ENCODE peak calls at places on chromosome 4, in four cellular contexts. One of them, this sample, is unnamed.

GRCh38 chr4:2441393-2442174 is 22.8 kb downstream of the CFAP99 start:
- DNase-seq in GM12878: peak
- DNase-seq in K562: peak
- DNase-seq in HepG2: peak
- DNase-seq in this sample: peak

GRCh38 chr4:2260336-2261109 is 1.4 kb downstream of the MXD4 start:
- DNase-seq in HepG2: no peak
- DNase-seq in K562: no peak
- DNase-seq in GM12878: no peak
- DNase-seq in this sample: peak

GRCh38 chr4:102196221-102196620 is 149.1 kb downstream of the SLC39A8 start:
- DNase-seq in K562: no peak
- DNase-seq in HepG2: no peak
- DNase-seq in GM12878: no peak
- DNase-seq in this sample: no peak

GRCh38 chr4:8906668-8906970 is 35.0 kb upstream of the HMX1 start:
- DNase-seq in K562: no peak
- DNase-seq in HepG2: no peak
- DNase-seq in GM12878: no peak
- DNase-seq in this sample: no peak

GRCh38 chr4:3306465-3306864 is 13.6 kb downstream of the RGS12 start:
- DNase-seq in GM12878: no peak
- DNase-seq in K562: no peak
- DNase-seq in HepG2: no peak
- DNase-seq in this sample: no peak

GRCh38 chr4:55736605-55737183 is 82.9 kb upstream of the EXOC1L start:
- DNase-seq in K562: no peak
- DNase-seq in GM12878: no peak
- DNase-seq in HepG2: no peak
- DNase-seq in this sample: no peak

GRCh38 chr4:183987987-183988392 is 82.9 kb downstream of the STOX2 start:
- DNase-seq in K562: peak
- DNase-seq in GM12878: no peak
- DNase-seq in HepG2: peak
- DNase-seq in this sample: no peak

GRCh38 chr4:109441858-109442480 is 8.4 kb downstream of the SEC24B start:
- DNase-seq in K562: no peak
- DNase-seq in HepG2: no peak
- DNase-seq in GM12878: no peak
- DNase-seq in this sample: no peak

GRCh38 chr4:1249148-1249730 is 309 bp upstream of the CTBP1 start:
- DNase-seq in HepG2: peak
- DNase-seq in K562: peak
- DNase-seq in GM12878: no peak
- DNase-seq in this sample: peak

GRCh38 chr4:172547724-172548123 is 620.9 kb upstream of the GALNT7 start:
- DNase-seq in HepG2: no peak
- DNase-seq in GM12878: no peak
- DNase-seq in K562: no peak
- DNase-seq in this sample: no peak

GRCh38 chr4:169040559-169041261 is 30.7 kb upstream of the CBR4 start:
- DNase-seq in GM12878: no peak
- DNase-seq in HepG2: no peak
- DNase-seq in K562: no peak
- DNase-seq in this sample: no peak

GRCh38 chr4:175970734-175971133 is 94.9 kb upstream of the WDR17 start:
- DNase-seq in GM12878: no peak
- DNase-seq in K562: no peak
- DNase-seq in HepG2: no peak
- DNase-seq in this sample: no peak

GRCh38 chr4:80812145-80812544 is 218.4 kb upstream of the BMP3 start:
- DNase-seq in HepG2: no peak
- DNase-seq in GM12878: no peak
- DNase-seq in K562: no peak
- DNase-seq in this sample: no peak

GRCh38 chr4:132395576-132395975 is 753.5 kb upstream of the PCDH10 start:
- DNase-seq in HepG2: no peak
- DNase-seq in GM12878: no peak
- DNase-seq in K562: no peak
- DNase-seq in this sample: no peak

GRCh38 chr4:62457356-62457755 is 1257.2 kb downstream of the ADGRL3 start:
- DNase-seq in HepG2: no peak
- DNase-seq in GM12878: no peak
- DNase-seq in K562: no peak
- DNase-seq in this sample: no peak

GRCh38 chr4:95363579-95363965 is 185.2 kb downstream of the UNC5C start:
- DNase-seq in GM12878: no peak
- DNase-seq in K562: no peak
- DNase-seq in HepG2: no peak
- DNase-seq in this sample: no peak

GRCh38 chr4:107444-108429 is 16.6 kb upstream of the ZNF718 start:
- DNase-seq in K562: no peak
- DNase-seq in GM12878: no peak
- DNase-seq in HepG2: no peak
- DNase-seq in this sample: peak

GRCh38 chr4:185039508-185040273 is 21.4 kb downstream of the HELT start:
- DNase-seq in HepG2: peak
- DNase-seq in GM12878: peak
- DNase-seq in K562: peak
- DNase-seq in this sample: no peak
- TF ChIP-seq ETV6 in HepG2: no peak
- TF ChIP-seq ETV6 in GM12878: no peak
- TF ChIP-seq ETV6 in K562: no peak
- TF ChIP-seq ETV6 in this sample: no peak

DNA sequence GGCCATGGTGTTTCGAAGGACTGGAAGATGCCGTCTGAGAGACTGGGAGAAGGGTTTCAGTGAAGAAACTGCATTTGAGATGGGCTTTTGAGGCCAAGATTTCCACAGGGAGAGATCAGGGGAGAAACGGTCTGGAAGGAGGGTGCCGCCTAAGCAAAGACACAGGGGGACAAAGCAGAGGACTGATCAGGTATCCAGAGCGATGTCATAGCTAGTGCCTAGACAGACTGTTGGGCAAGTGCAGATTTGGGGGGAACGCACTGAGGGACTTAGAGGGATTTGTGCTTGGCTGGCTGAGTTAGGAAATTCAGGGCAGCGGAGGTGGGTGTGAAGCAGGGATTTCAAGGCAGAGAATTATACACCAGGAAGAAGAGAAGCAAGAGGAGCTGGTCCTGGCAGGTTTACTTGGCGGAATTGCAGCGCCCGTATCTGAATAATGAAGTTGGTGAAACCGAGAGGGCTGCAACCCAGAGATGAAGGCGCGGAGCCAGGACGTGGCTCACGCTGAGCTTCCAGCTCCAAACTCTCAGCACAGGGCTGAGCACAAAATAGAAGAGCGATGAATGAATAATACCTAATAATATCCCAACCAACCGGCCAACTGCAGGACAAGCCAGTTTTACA is 106.9 kb downstream of the MAML3 start:
- DNase-seq in HepG2: no peak
- DNase-seq in GM12878: no peak
- DNase-seq in K562: no peak
- DNase-seq in this sample: peak
- TF ChIP-seq ETV6 in HepG2: no peak
- TF ChIP-seq ETV6 in GM12878: no peak
- TF ChIP-seq ETV6 in K562: no peak
- TF ChIP-seq ETV6 in this sample: no peak

DNA sequence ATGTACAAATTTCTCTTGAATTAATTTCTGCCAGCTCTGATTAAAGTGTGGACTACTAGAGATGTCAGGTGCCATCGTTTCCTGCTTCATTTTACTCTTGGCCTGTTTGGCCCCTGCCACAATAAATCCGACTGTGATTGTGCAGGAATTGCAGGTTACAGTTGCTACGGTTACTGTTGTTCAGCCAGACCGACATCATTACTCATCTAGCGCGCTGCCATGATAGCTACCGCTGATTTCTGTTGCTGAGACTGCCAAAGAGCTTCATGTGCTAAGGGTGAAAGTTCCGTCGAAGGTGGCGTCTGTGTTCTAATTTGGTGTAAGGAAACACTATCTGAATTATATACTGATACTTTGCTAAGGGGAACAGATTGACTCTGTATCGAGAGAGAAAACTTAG is 22.1 kb downstream of the SLIT2 start:
- DNase-seq in K562: no peak
- DNase-seq in HepG2: no peak
- DNase-seq in GM12878: no peak
- DNase-seq in this sample: no peak
- TF ChIP-seq ETV6 in K562: no peak
- TF ChIP-seq ETV6 in HepG2: no peak
- TF ChIP-seq ETV6 in GM12878: no peak
- TF ChIP-seq ETV6 in this sample: no peak

GRCh38 chr4:113328514-113328913 is 279.1 kb downstream of the ANK2 start:
- DNase-seq in K562: peak
- DNase-seq in HepG2: peak
- DNase-seq in GM12878: no peak
- DNase-seq in this sample: peak

GRCh38 chr4:113335771-113336170 is 286.3 kb downstream of the ANK2 start:
- DNase-seq in K562: no peak
- DNase-seq in GM12878: no peak
- DNase-seq in HepG2: no peak
- DNase-seq in this sample: no peak

GRCh38 chr4:113332701-113333100 is 283.2 kb downstream of the ANK2 start:
- DNase-seq in K562: no peak
- DNase-seq in HepG2: no peak
- DNase-seq in GM12878: no peak
- DNase-seq in this sample: no peak

GRCh38 chr4:113330200-113330599 is 280.7 kb downstream of the ANK2 start:
- DNase-seq in GM12878: no peak
- DNase-seq in K562: no peak
- DNase-seq in HepG2: no peak
- DNase-seq in this sample: no peak

DNA sequence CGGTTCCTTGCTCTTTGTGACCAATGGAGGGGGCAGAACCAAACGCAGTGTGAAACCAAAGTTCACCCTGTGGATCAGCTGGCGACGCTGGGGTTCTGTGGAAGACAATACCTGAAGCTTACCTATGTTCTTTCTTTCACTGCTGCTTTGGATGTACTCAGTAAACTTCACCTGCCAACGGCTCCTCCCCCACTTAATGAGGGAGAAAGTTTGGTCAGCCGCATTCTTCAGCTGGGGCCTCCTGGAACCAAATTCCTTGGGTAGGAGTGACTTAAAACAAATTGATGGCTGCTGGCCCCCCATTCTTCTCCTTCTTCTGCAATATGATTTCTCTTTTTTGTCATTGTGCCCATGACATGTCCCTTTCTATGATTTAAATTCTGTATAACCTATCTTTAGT is 282.4 kb downstream of the ANK2 start:
- DNase-seq in K562: no peak
- DNase-seq in HepG2: no peak
- DNase-seq in GM12878: no peak
- DNase-seq in this sample: peak
- TF ChIP-seq ETV6 in K562: no peak
- TF ChIP-seq ETV6 in HepG2: no peak
- TF ChIP-seq ETV6 in GM12878: no peak
- TF ChIP-seq ETV6 in this sample: no peak

DNA sequence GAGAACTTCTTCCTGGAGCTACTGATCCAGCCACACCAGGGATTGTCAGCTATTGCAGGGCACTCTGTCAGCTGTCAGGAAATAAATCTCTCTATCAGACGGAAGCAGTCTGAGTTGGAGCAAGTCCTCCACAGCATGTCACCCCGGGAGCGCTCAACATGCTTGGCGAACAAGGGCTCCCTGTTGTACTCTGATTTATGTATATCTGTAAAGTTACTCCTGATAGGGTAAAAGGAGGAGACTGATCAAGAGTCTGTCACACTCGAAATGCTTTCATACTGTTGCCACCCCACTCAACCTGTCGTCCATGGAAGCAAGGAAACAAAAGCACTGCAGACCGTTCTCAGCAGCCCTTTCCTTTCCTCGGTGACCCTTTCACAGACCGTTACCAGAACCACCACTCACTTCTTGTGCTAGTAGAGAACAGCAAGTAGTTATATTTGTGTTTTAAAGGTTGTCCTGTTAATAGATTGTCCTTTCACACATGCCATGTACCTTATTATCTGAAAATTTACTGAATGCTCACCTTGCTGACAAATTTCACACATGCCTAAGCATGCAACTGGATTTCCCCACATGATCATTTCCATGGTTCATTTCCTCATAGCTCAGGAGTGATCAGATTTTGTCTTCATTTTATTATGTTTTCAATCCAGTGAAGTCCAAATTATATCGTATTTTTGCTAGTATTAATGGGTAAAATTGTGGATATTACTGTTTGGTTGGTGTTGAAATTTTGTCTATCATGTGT is 2108.9 kb upstream of the TENM3 start:
- DNase-seq in GM12878: no peak
- DNase-seq in K562: no peak
- DNase-seq in HepG2: no peak
- DNase-seq in this sample: no peak
- TF ChIP-seq ETV6 in GM12878: no peak
- TF ChIP-seq ETV6 in K562: no peak
- TF ChIP-seq ETV6 in HepG2: no peak
- TF ChIP-seq ETV6 in this sample: no peak

GRCh38 chr4:167897116-167897515 is 195.2 kb upstream of the ANXA10 start:
- DNase-seq in GM12878: no peak
- DNase-seq in HepG2: peak
- DNase-seq in K562: no peak
- DNase-seq in this sample: peak
- TF ChIP-seq ETV6 in GM12878: no peak
- TF ChIP-seq ETV6 in HepG2: no peak
- TF ChIP-seq ETV6 in K562: no peak
- TF ChIP-seq ETV6 in this sample: no peak

DNA sequence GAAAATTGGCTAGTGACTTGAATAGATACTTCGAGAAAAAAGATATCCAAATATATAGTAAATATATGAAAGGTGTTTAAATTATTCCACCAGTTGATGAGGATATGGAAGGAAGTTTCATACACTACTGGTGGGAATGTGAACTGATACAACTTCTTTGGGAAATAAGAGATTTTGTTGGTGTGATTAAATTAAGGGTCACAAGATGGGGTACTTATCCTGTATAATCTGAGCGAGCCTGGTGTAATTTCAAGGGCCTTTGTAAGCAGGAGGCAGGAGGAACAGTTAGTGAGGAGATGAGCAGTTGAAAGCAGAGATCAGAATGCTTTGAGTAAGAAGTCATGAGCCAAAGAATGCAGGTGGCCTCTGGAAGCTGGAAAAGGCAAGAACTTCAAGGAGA is 192.2 kb downstream of the KCTD8 start:
- DNase-seq in K562: no peak
- DNase-seq in HepG2: no peak
- DNase-seq in GM12878: no peak
- DNase-seq in this sample: no peak
- TF ChIP-seq ETV6 in K562: no peak
- TF ChIP-seq ETV6 in HepG2: no peak
- TF ChIP-seq ETV6 in GM12878: no peak
- TF ChIP-seq ETV6 in this sample: no peak

DNA sequence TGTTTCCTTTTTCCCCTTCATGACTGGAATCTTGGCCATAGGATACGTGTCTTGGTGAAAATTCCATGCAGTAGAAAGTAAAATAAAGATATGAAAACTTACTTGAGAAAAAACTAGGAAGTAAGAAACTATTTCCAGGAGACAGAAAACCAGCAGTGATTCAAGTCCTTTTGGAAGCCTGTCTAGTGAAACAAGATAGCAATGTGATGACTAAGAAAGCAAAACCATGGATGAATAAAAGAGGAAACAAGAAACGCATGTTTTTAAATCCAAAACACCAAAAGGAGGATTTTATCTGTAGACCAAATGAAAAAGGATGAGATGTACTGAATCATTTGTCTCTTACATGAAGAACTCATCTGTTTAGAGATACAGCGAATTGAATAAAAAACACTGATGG is 1430.0 kb downstream of the ARAP2 start:
- DNase-seq in K562: no peak
- DNase-seq in HepG2: no peak
- DNase-seq in GM12878: no peak
- DNase-seq in this sample: no peak
- TF ChIP-seq ETV6 in K562: no peak
- TF ChIP-seq ETV6 in HepG2: no peak
- TF ChIP-seq ETV6 in GM12878: no peak
- TF ChIP-seq ETV6 in this sample: no peak